ENCODE peak calls at places on chromosomes 12 and 14, in nine cellular contexts. G is NCI-H748 treated with DMSO at 0.1 percent for 48 hours; C is amniotic epithelial cell; I is breast epithelium; O is H9; X is K562; E is activated naive CD4-positive, alpha-beta T cell treated with anti-CD3 and anti-CD28 coated beads, Interleukin-2, amount 50 U/mL, for 16 hours; Y is GM23338; M is DMS153. B is an unnamed sample.

GRCh38 chr12:54222609-54223008 is 33.8 kb upstream of the SMUG1 start:
- DNase-seq in I (no peak), M (no peak), C (peak), G (no peak), O (no peak), E (no peak), Y (no peak), X (no peak), B (peak)

GRCh38 chr14:67269338-67270060 is 28.3 kb downstream of the PALS1 start:
- DNase-seq in X (no peak), Y (peak), O (no peak), E (no peak), I (no peak), M (no peak), G (no peak), C (peak), B (peak)

GRCh38 chr12:23464241-23464812 is 485.1 kb downstream of the SOX5 start:
- DNase-seq in E (no peak), X (no peak), I (no peak), O (no peak), G (no peak), Y (no peak), C (no peak), M (no peak), B (no peak)

GRCh38 chr12:50059440-50060119 is 2.2 kb downstream of the ASIC1 start:
- DNase-seq in G (no peak), M (no peak), Y (no peak), O (no peak), X (no peak), I (no peak), C (peak), E (peak), B (no peak)

GRCh38 chr12:78916845-78917480 is 52.4 kb downstream of the SYT1 start:
- DNase-seq in E (no peak), O (no peak), C (peak), I (no peak), G (no peak), M (no peak), Y (peak), X (no peak), B (no peak)

GRCh38 chr12:724194-724855 is 28.1 kb upstream of the WNK1 start:
- DNase-seq in E (no peak), O (peak), X (no peak), M (peak), G (no peak), C (no peak), I (no peak), Y (peak), B (no peak)

GRCh38 chr12:121989266-121989950 is 32.3 kb upstream of the BCL7A start:
- DNase-seq in O (no peak), C (no peak), E (no peak), X (no peak), Y (no peak), G (peak), I (no peak), M (peak), B (no peak)

GRCh38 chr14:23160924-23161522 is 22.4 kb downstream of the SLC7A8 start:
- DNase-seq in G (no peak), M (no peak), O (peak), Y (peak), I (peak), X (peak), E (no peak), C (peak), B (peak)

GRCh38 chr12:127245437-127245836 is 1021.5 kb upstream of the TMEM132C start:
- DNase-seq in X (no peak), E (no peak), I (no peak), Y (no peak), G (no peak), C (peak), M (no peak), O (no peak), B (no peak)

GRCh38 chr12:31324845-31325523 is 966 bp downstream of the SINHCAF start:
- DNase-seq in X (peak), G (peak), M (no peak), O (no peak), E (peak), C (peak), Y (peak), I (peak), B (no peak)

GRCh38 chr12:47964102-47964723 is 817 bp downstream of the TMEM106C start:
- DNase-seq in G (peak), O (peak), Y (peak), I (no peak), X (no peak), M (no peak), E (no peak), C (no peak), B (no peak)

GRCh38 chr14:87705439-87705896 is 287.5 kb downstream of the GALC start:
- DNase-seq in X (no peak), M (no peak), Y (no peak), O (no peak), I (no peak), G (no peak), E (no peak), C (no peak), B (no peak)

GRCh38 chr14:93464271-93464670 is 33.5 kb downstream of the UNC79 start:
- DNase-seq in G (no peak), X (no peak), C (no peak), E (no peak), I (no peak), M (no peak), Y (no peak), O (no peak), B (no peak)

GRCh38 chr12:19719650-19720049 is 280.4 kb downstream of the AEBP2 start:
- DNase-seq in X (no peak), Y (no peak), G (no peak), E (no peak), C (no peak), I (no peak), O (no peak), M (no peak), B (no peak)

GRCh38 chr14:30214014-30214413 is 286.4 kb upstream of the PRKD1 start:
- DNase-seq in C (peak), M (no peak), E (no peak), O (no peak), G (no peak), Y (no peak), I (no peak), X (no peak), B (no peak)

GRCh38 chr12:97335093-97335492 is 127.5 kb upstream of the RMST start:
- DNase-seq in I (no peak), Y (no peak), C (no peak), G (no peak), E (no peak), O (no peak), M (no peak), X (no peak), B (no peak)

GRCh38 chr12:9760699-9761406 is at the start of gene CD69:
- DNase-seq in G (no peak), Y (no peak), M (no peak), I (no peak), X (no peak), O (no peak), C (peak), E (peak), B (no peak)

GRCh38 chr12:70121562-70121961 is 121.7 kb upstream of the CNOT2 start:
- DNase-seq in M (no peak), X (no peak), O (no peak), C (no peak), G (no peak), Y (no peak), I (no peak), E (no peak), B (no peak)

GRCh38 chr12:4271433-4272013 is 2.0 kb upstream of the CCND2 start:
- DNase-seq in I (no peak), G (no peak), X (peak), C (no peak), E (no peak), M (no peak), O (no peak), Y (peak), B (no peak)

GRCh38 chr12:39364196-39364595 is 78.7 kb downstream of the KIF21A start:
- DNase-seq in Y (no peak), C (no peak), X (no peak), M (no peak), I (no peak), E (no peak), G (no peak), O (no peak), B (no peak)

GRCh38 chr12:32365473-32366064 is 33.8 kb upstream of the FGD4 start:
- DNase-seq in C (peak), X (peak), E (peak), G (peak), M (peak), I (no peak), Y (peak), O (peak), B (peak)

GRCh38 chr12:24175281-24175680 is 225.8 kb upstream of the SOX5 start:
- DNase-seq in E (no peak), G (no peak), I (no peak), C (no peak), O (no peak), Y (no peak), X (no peak), M (no peak), B (no peak)

GRCh38 chr14:87869619-87870583 is 123.1 kb downstream of the GALC start:
- DNase-seq in X (no peak), O (no peak), M (no peak), I (no peak), E (no peak), C (no peak), Y (no peak), G (no peak), B (no peak)

GRCh38 chr12:61654698-61655097 is 605.5 kb upstream of the USP15 start:
- DNase-seq in X (no peak), O (no peak), G (no peak), M (no peak), Y (no peak), C (no peak), E (no peak), I (no peak), B (no peak)

GRCh38 chr14:78455896-78456435 is 285.8 kb downstream of the NRXN3 start:
- DNase-seq in I (no peak), M (peak), E (no peak), C (no peak), O (no peak), Y (no peak), X (no peak), G (no peak), B (no peak)

GRCh38 chr12:93954160-93955112 is 193.9 kb upstream of the PLXNC1 start:
- DNase-seq in C (peak), I (no peak), G (no peak), M (no peak), X (no peak), E (no peak), O (no peak), Y (no peak), B (no peak)

GRCh38 chr14:32938719-32939253 is at the start of gene NPAS3:
- DNase-seq in G (no peak), Y (peak), O (no peak), C (no peak), E (no peak), I (no peak), M (no peak), X (no peak), B (no peak)

GRCh38 chr12:234891-235415 is 21.0 kb upstream of the SLC6A12 start:
- DNase-seq in E (no peak), O (peak), G (no peak), Y (no peak), I (peak), X (no peak), C (no peak), M (no peak), B (no peak)

GRCh38 chr12:120855823-120856589 is 48.2 kb downstream of the SPPL3 start:
- DNase-seq in X (peak), I (no peak), O (no peak), E (no peak), M (no peak), Y (no peak), C (peak), G (no peak), B (no peak)

GRCh38 chr14:102941419-102942011 is 19.1 kb downstream of the AMN start:
- DNase-seq in E (no peak), X (no peak), C (no peak), M (no peak), G (no peak), I (no peak), O (no peak), Y (no peak), B (no peak)

GRCh38 chr12:102689701-102690100 is 209.3 kb upstream of the IGF1 start:
- DNase-seq in G (no peak), M (no peak), Y (no peak), O (no peak), I (no peak), E (no peak), C (no peak), X (no peak), B (no peak)

GRCh38 chr14:65096323-65097089 is 5.8 kb downstream of the MAX start:
- DNase-seq in M (no peak), X (peak), E (no peak), Y (no peak), I (no peak), C (peak), O (no peak), G (no peak), B (no peak)